ENCODE peak calls at places on chromosomes 4 and X, in seven cellular contexts. One of them, this sample, is unnamed.
A peak's percentile ranks its signal among the peaks of the same experiment; 100 is the strongest.

GRCh38 chr4:40046311-40046980 is 10.2 kb upstream of the N4BP2 start:
- DNase-seq in GM06990: no peak
- DNase-seq in fibroblast of lung: peak; percentile 82
- DNase-seq in lung: peak; percentile 52
- DNase-seq in GM23248: peak; percentile 58
- DNase-seq in SJSA1: no peak
- DNase-seq in HCT116: no peak
- DNase-seq in this sample: peak; percentile 71

GRCh38 chr4:86565641-86566040 is 28.5 kb upstream of the PTPN13 start:
- DNase-seq in GM06990: no peak
- DNase-seq in fibroblast of lung: no peak
- DNase-seq in lung: no peak
- DNase-seq in GM23248: no peak
- DNase-seq in SJSA1: no peak
- DNase-seq in HCT116: no peak
- DNase-seq in this sample: no peak

GRCh38 chrX:115561605-115562491 is 874 bp downstream of the PLS3 start:
- DNase-seq in GM06990: peak; percentile 47
- DNase-seq in fibroblast of lung: peak; percentile 44
- DNase-seq in lung: peak; percentile 61
- DNase-seq in GM23248: peak; percentile 67
- DNase-seq in SJSA1: peak; percentile 48
- DNase-seq in HCT116: no peak
- DNase-seq in this sample: peak; percentile 16

GRCh38 chrX:368811-369562 is 17.7 kb downstream of the PPP2R3B start:
- DNase-seq in GM06990: no peak
- DNase-seq in fibroblast of lung: peak; percentile 49
- DNase-seq in lung: no peak
- DNase-seq in GM23248: peak; percentile 63
- DNase-seq in SJSA1: no peak
- DNase-seq in HCT116: no peak
- DNase-seq in this sample: no peak

GRCh38 chr4:52560844-52561280 is 98.2 kb downstream of the USP46 start:
- DNase-seq in GM06990: no peak
- DNase-seq in fibroblast of lung: peak; percentile 84
- DNase-seq in lung: no peak
- DNase-seq in GM23248: peak; percentile 89
- DNase-seq in SJSA1: no peak
- DNase-seq in HCT116: no peak
- DNase-seq in this sample: peak; percentile 91

GRCh38 chr4:8917868-8918783 is 46.5 kb upstream of the HMX1 start:
- DNase-seq in GM06990: peak; percentile 34
- DNase-seq in fibroblast of lung: peak; percentile 2
- DNase-seq in lung: peak; percentile 62
- DNase-seq in GM23248: peak; percentile 63
- DNase-seq in SJSA1: peak; percentile 53
- DNase-seq in HCT116: peak; percentile 38
- DNase-seq in this sample: peak; percentile 28

GRCh38 chr4:6824772-6825402 is 42.4 kb downstream of the KIAA0232 start:
- DNase-seq in GM06990: no peak
- DNase-seq in fibroblast of lung: peak; percentile 18
- DNase-seq in lung: no peak
- DNase-seq in GM23248: peak; percentile 27
- DNase-seq in SJSA1: no peak
- DNase-seq in HCT116: no peak
- DNase-seq in this sample: no peak

GRCh38 chrX:16848541-16848940 is 21.6 kb downstream of the RBBP7 start:
- DNase-seq in GM06990: no peak
- DNase-seq in fibroblast of lung: no peak
- DNase-seq in lung: no peak
- DNase-seq in GM23248: peak; percentile 86
- DNase-seq in SJSA1: no peak
- DNase-seq in HCT116: no peak
- DNase-seq in this sample: no peak

GRCh38 chrX:10932842-10933440 is 178.2 kb upstream of the HCCS start:
- DNase-seq in GM06990: no peak
- DNase-seq in fibroblast of lung: no peak
- DNase-seq in lung: no peak
- DNase-seq in GM23248: peak; percentile 38
- DNase-seq in SJSA1: no peak
- DNase-seq in HCT116: no peak
- DNase-seq in this sample: peak; percentile 15

GRCh38 chr4:70714061-70714468 is 7.7 kb upstream of the RUFY3 start:
- DNase-seq in GM06990: no peak
- DNase-seq in fibroblast of lung: no peak
- DNase-seq in lung: no peak
- DNase-seq in GM23248: peak; percentile 25
- DNase-seq in SJSA1: no peak
- DNase-seq in HCT116: no peak
- DNase-seq in this sample: peak; percentile 69

GRCh38 chr4:105657117-105657765 is 51.2 kb downstream of the INTS12 start:
- DNase-seq in GM06990: no peak
- DNase-seq in fibroblast of lung: peak; percentile 23
- DNase-seq in lung: no peak
- DNase-seq in GM23248: no peak
- DNase-seq in SJSA1: no peak
- DNase-seq in HCT116: no peak
- DNase-seq in this sample: peak; percentile 80

GRCh38 chrX:48910926-48911406 is 480 bp downstream of the SLC35A2 start:
- DNase-seq in GM06990: no peak
- DNase-seq in fibroblast of lung: peak; percentile 50
- DNase-seq in lung: no peak
- DNase-seq in GM23248: peak; percentile 54
- DNase-seq in SJSA1: no peak
- DNase-seq in HCT116: no peak
- DNase-seq in this sample: no peak

GRCh38 chr4:151850751-151851150 is 89.9 kb upstream of the GATB start:
- DNase-seq in GM06990: no peak
- DNase-seq in fibroblast of lung: no peak
- DNase-seq in lung: no peak
- DNase-seq in GM23248: peak; percentile 75
- DNase-seq in SJSA1: no peak
- DNase-seq in HCT116: no peak
- DNase-seq in this sample: peak; percentile 20

GRCh38 chr4:31088600-31089230 is 368.5 kb downstream of the PCDH7 start:
- DNase-seq in GM06990: no peak
- DNase-seq in fibroblast of lung: peak; percentile 90
- DNase-seq in lung: no peak
- DNase-seq in GM23248: no peak
- DNase-seq in SJSA1: no peak
- DNase-seq in HCT116: peak; percentile 72
- DNase-seq in this sample: peak; percentile 79

GRCh38 chr4:155909615-155910226 is 6.2 kb downstream of the TDO2 start:
- DNase-seq in GM06990: no peak
- DNase-seq in fibroblast of lung: no peak
- DNase-seq in lung: no peak
- DNase-seq in GM23248: no peak
- DNase-seq in SJSA1: no peak
- DNase-seq in HCT116: no peak
- DNase-seq in this sample: no peak

GRCh38 chr4:17605236-17605635 is 9.2 kb upstream of the MED28 start:
- DNase-seq in GM06990: no peak
- DNase-seq in fibroblast of lung: no peak
- DNase-seq in lung: no peak
- DNase-seq in GM23248: no peak
- DNase-seq in SJSA1: no peak
- DNase-seq in HCT116: no peak
- DNase-seq in this sample: no peak

GRCh38 chrX:54358424-54359211 is 772 bp upstream of the WNK3 start:
- DNase-seq in GM06990: peak; percentile 53
- DNase-seq in fibroblast of lung: peak; percentile 73
- DNase-seq in lung: peak; percentile 38
- DNase-seq in GM23248: peak; percentile 35
- DNase-seq in SJSA1: no peak
- DNase-seq in HCT116: no peak
- DNase-seq in this sample: peak; percentile 29

GRCh38 chrX:102846544-102847236 is 90.4 kb upstream of the RAB40AL start:
- DNase-seq in GM06990: no peak
- DNase-seq in fibroblast of lung: peak; percentile 70
- DNase-seq in lung: no peak
- DNase-seq in GM23248: peak; percentile 83
- DNase-seq in SJSA1: no peak
- DNase-seq in HCT116: no peak
- DNase-seq in this sample: peak; percentile 22

GRCh38 chr4:166318810-166319525 is 445.9 kb downstream of the TLL1 start:
- DNase-seq in GM06990: no peak
- DNase-seq in fibroblast of lung: peak; percentile 95
- DNase-seq in lung: no peak
- DNase-seq in GM23248: peak; percentile 62
- DNase-seq in SJSA1: no peak
- DNase-seq in HCT116: no peak
- DNase-seq in this sample: peak; percentile 70

DNA sequence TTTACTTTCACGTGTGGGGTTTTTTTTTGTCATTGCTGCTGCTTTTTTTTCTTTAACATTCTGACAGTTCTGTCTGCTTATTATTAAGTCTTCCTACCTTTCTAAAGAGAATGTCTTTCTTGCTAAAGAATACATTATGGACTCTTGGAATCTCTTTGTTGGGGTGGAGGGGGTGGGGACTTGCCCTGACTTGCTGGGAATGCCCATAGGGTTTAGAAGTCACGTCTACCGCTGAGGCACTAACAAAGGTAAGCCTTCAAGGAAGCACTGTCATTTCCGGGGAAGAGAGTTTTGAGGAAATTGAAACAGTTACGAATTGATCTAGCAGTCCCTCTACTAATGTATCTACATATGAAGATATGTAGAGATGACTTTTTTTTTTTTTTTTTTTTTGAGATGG is 19.4 kb downstream of the CD99 start:
- DNase-seq in GM06990: no peak
- DNase-seq in fibroblast of lung: peak; percentile 32
- DNase-seq in lung: no peak
- DNase-seq in GM23248: peak; percentile 67
- DNase-seq in SJSA1: peak; percentile 61
- DNase-seq in HCT116: no peak
- DNase-seq in this sample: peak; percentile 98
- H3K36me3 ChIP-seq in GM06990: peaks cover 8% of the 10 kb centered on the region
- H3K36me3 ChIP-seq in fibroblast of lung: peaks cover 4% of the 10 kb centered on the region
- H3K36me3 ChIP-seq in lung: peaks cover 3% of the 10 kb centered on the region
- H3K36me3 ChIP-seq in GM23248: no peaks in the 10 kb centered on the region
- H3K36me3 ChIP-seq in SJSA1: peaks cover 48% of the 10 kb centered on the region
- H3K36me3 ChIP-seq in HCT116: no peaks in the 10 kb centered on the region
- H3K36me3 ChIP-seq in this sample: peaks cover 3% of the 10 kb centered on the region

GRCh38 chr4:109572154-109572553 is 12.1 kb downstream of the MCUB start:
- DNase-seq in GM06990: no peak
- DNase-seq in fibroblast of lung: no peak
- DNase-seq in lung: no peak
- DNase-seq in GM23248: no peak
- DNase-seq in SJSA1: no peak
- DNase-seq in HCT116: no peak
- DNase-seq in this sample: no peak

GRCh38 chr4:109574931-109575804 is 15.1 kb downstream of the MCUB start:
- DNase-seq in GM06990: no peak
- DNase-seq in fibroblast of lung: no peak
- DNase-seq in lung: no peak
- DNase-seq in GM23248: no peak
- DNase-seq in SJSA1: no peak
- DNase-seq in HCT116: no peak
- DNase-seq in this sample: no peak

GRCh38 chr4:109576462-109576861 is 16.4 kb downstream of the MCUB start:
- DNase-seq in GM06990: no peak
- DNase-seq in fibroblast of lung: peak; percentile 75
- DNase-seq in lung: no peak
- DNase-seq in GM23248: peak; percentile 10
- DNase-seq in SJSA1: no peak
- DNase-seq in HCT116: no peak
- DNase-seq in this sample: no peak

GRCh38 chr4:109571494-109571893 is 11.4 kb downstream of the MCUB start:
- DNase-seq in GM06990: no peak
- DNase-seq in fibroblast of lung: no peak
- DNase-seq in lung: no peak
- DNase-seq in GM23248: no peak
- DNase-seq in SJSA1: no peak
- DNase-seq in HCT116: no peak
- DNase-seq in this sample: no peak

GRCh38 chr4:109574443-109574850 is 14.4 kb downstream of the MCUB start:
- DNase-seq in GM06990: no peak
- DNase-seq in fibroblast of lung: no peak
- DNase-seq in lung: no peak
- DNase-seq in GM23248: peak; percentile 19
- DNase-seq in SJSA1: no peak
- DNase-seq in HCT116: no peak
- DNase-seq in this sample: no peak
- H3K36me3 ChIP-seq in GM06990: no peaks in the 10 kb centered on the region
- H3K36me3 ChIP-seq in fibroblast of lung: no peaks in the 10 kb centered on the region
- H3K36me3 ChIP-seq in lung: no peaks in the 10 kb centered on the region
- H3K36me3 ChIP-seq in GM23248: no peaks in the 10 kb centered on the region
- H3K36me3 ChIP-seq in SJSA1: no peaks in the 10 kb centered on the region
- H3K36me3 ChIP-seq in HCT116: no peaks in the 10 kb centered on the region
- H3K36me3 ChIP-seq in this sample: no peaks in the 10 kb centered on the region

DNA sequence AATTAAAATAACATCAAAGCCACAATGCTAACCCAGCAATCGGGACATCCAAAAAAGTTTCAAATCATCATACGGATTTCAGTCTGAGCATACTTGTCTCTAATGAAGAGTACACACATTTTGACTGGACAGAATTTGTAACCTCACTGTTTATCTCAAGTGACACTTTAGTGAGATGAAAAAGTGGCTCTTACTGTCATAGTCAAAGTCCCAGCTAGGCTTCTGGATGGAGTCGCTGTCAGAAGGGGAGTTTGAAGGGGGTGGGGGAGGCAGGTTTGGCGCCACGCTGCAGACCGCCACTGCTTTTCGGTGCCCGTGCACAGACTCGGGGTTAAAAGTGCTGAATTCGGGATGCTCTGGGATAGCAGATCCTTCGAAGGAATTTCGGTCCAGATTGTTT is 41.0 kb upstream of the MTNR1A start:
- DNase-seq in GM06990: no peak
- DNase-seq in fibroblast of lung: no peak
- DNase-seq in lung: no peak
- DNase-seq in GM23248: no peak
- DNase-seq in SJSA1: no peak
- DNase-seq in HCT116: no peak
- DNase-seq in this sample: no peak
- H3K36me3 ChIP-seq in GM06990: no peaks in the 10 kb centered on the region
- H3K36me3 ChIP-seq in fibroblast of lung: peaks cover 23% of the 10 kb centered on the region
- H3K36me3 ChIP-seq in lung: peaks cover 27% of the 10 kb centered on the region
- H3K36me3 ChIP-seq in GM23248: peaks cover 60% of the 10 kb centered on the region
- H3K36me3 ChIP-seq in SJSA1: peaks cover 99% of the 10 kb centered on the region
- H3K36me3 ChIP-seq in HCT116: peaks cover 89% of the 10 kb centered on the region
- H3K36me3 ChIP-seq in this sample: peaks cover 28% of the 10 kb centered on the region

GRCh38 chr4:37835806-37836205 is 9.3 kb downstream of the PGM2 start:
- DNase-seq in GM06990: no peak
- DNase-seq in fibroblast of lung: no peak
- DNase-seq in lung: no peak
- DNase-seq in GM23248: no peak
- DNase-seq in SJSA1: no peak
- DNase-seq in HCT116: no peak
- DNase-seq in this sample: no peak
- H3K36me3 ChIP-seq in GM06990: peaks cover 6% of the 10 kb centered on the region
- H3K36me3 ChIP-seq in fibroblast of lung: peaks cover 2% of the 10 kb centered on the region
- H3K36me3 ChIP-seq in lung: peaks cover 34% of the 10 kb centered on the region
- H3K36me3 ChIP-seq in GM23248: peaks cover 6% of the 10 kb centered on the region
- H3K36me3 ChIP-seq in SJSA1: peaks cover 2% of the 10 kb centered on the region
- H3K36me3 ChIP-seq in HCT116: peaks cover 32% of the 10 kb centered on the region
- H3K36me3 ChIP-seq in this sample: peaks cover 24% of the 10 kb centered on the region

This sample was measured in bronchial epithelial cell.